ENCODE peak calls at places on chromosomes 13 and 19, in ten cellular contexts. I, B, A, V, H, C, J, R, N and G are unnamed samples.

GRCh38 chr19:17863520-17864182 is 3.9 kb downstream of the RPL18A start:
- DNase-seq in I (no peak), B (no peak), A (no peak), V (no peak), H (no peak), C (no peak), J (no peak), R (no peak), N (no peak), G (peak)

GRCh38 chr19:18789883-18790565 is 1.1 kb downstream of the COMP start:
- DNase-seq in I (no peak), B (no peak), A (peak), V (peak), H (no peak), C (no peak), J (no peak), R (no peak), N (no peak), G (peak)

GRCh38 chr19:38270587-38271167 is 6.3 kb downstream of the SPINT2 start:
- DNase-seq in I (no peak), B (peak), A (no peak), V (peak), H (no peak), C (no peak), J (no peak), R (no peak), N (no peak), G (no peak)

GRCh38 chr19:33432408-33433170 is 59.1 kb downstream of the CEBPG start:
- DNase-seq in I (no peak), B (no peak), A (no peak), V (no peak), H (peak), C (no peak), J (no peak), R (no peak), N (no peak), G (no peak)

GRCh38 chr13:105948143-105948542 is 587.3 kb downstream of the EFNB2 start:
- DNase-seq in I (no peak), B (no peak), A (no peak), V (no peak), H (no peak), C (no peak), J (no peak), R (no peak), N (no peak), G (no peak)

GRCh38 chr19:43738780-43739211 is 16.0 kb downstream of the SMG9 start:
- DNase-seq in I (no peak), B (peak), A (no peak), V (peak), H (no peak), C (peak), J (peak), R (peak), N (no peak), G (no peak)

GRCh38 chr13:66367356-66367755 is 862.8 kb downstream of the PCDH9 start:
- DNase-seq in I (no peak), B (no peak), A (no peak), V (no peak), H (no peak), C (no peak), J (no peak), R (no peak), N (no peak), G (no peak)

GRCh38 chr13:39349391-39349790 is 253.6 kb downstream of the LHFPL6 start:
- DNase-seq in I (no peak), B (no peak), A (no peak), V (no peak), H (no peak), C (no peak), J (no peak), R (no peak), N (no peak), G (no peak)

GRCh38 chr13:107743983-107744382 is 471.4 kb downstream of the LIG4 start:
- DNase-seq in I (no peak), B (peak), A (no peak), V (peak), H (no peak), C (no peak), J (peak), R (no peak), N (no peak), G (no peak)

GRCh38 chr13:45447050-45447661 is 17.6 kb upstream of the COG3 start:
- DNase-seq in I (no peak), B (no peak), A (no peak), V (no peak), H (no peak), C (peak), J (no peak), R (peak), N (no peak), G (no peak)

GRCh38 chr19:2888739-2889224 is 11.9 kb upstream of the ZNF57 start:
- DNase-seq in I (peak), B (no peak), A (peak), V (peak), H (no peak), C (no peak), J (peak), R (no peak), N (peak), G (no peak)

GRCh38 chr19:45290381-45290931 is 32.2 kb downstream of the CKM start:
- DNase-seq in I (no peak), B (no peak), A (no peak), V (no peak), H (no peak), C (no peak), J (no peak), R (no peak), N (no peak), G (no peak)

GRCh38 chr13:47546265-47546962 is 454.7 kb downstream of the SUCLA2 start:
- DNase-seq in I (no peak), B (no peak), A (no peak), V (no peak), H (no peak), C (no peak), J (no peak), R (peak), N (no peak), G (no peak)

GRCh38 chr19:37930416-37930815 is 23.4 kb downstream of the SIPA1L3 start:
- DNase-seq in I (no peak), B (peak), A (no peak), V (peak), H (no peak), C (peak), J (peak), R (no peak), N (no peak), G (no peak)

DNA sequence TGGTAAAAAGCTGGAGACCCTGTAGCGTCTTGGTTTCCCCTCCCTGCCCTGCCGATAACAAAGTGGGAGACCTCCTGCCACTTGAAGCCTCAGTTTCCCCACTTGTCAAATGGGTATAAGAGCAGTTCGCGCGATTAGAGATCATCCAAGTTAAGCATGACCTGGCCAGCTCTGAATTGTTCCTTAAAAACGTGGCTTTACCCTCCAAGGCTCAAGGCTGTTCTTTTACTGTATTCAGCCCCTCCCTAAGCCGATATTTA is 419 bp downstream of the TNPO2 start:
- DNase-seq in I (no peak), B (no peak), A (peak), V (peak), H (no peak), C (no peak), J (no peak), R (no peak), N (no peak), G (no peak)
- H3K4me3 ChIP-seq in I (peak), B (peak), A (peak), V (peak), H (peak), C (peak), J (peak), R (peak), N (peak), G (peak)

GRCh38 chr13:112069063-112069726 is 2.2 kb downstream of the SOX1 start:
- DNase-seq in I (no peak), B (no peak), A (no peak), V (no peak), H (no peak), C (no peak), J (no peak), R (no peak), N (no peak), G (no peak)
- H3K4me3 ChIP-seq in I (no peak), B (no peak), A (no peak), V (no peak), H (no peak), C (no peak), J (no peak), R (no peak), N (no peak), G (no peak)

DNA sequence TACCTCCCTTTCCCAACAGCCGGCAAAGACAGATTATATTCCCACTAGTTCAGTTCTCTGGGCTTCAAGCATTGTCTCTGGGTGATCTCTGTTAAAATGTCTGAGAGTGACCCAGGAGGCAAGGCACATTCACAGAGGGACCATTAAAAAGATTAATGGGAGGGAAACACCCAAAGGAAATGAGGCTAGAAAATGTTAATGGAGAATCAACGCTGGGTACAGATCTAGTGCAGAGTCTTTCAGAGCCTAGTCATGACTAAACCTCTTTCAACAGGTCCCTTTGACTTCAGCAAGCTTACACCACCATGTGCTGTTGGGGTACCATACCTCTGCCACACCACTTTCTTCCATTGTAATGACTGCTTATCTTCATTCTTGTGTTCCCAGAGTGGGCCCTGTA is 358.6 kb downstream of the DCT start:
- DNase-seq in I (no peak), B (no peak), A (no peak), V (no peak), H (no peak), C (no peak), J (no peak), R (no peak), N (no peak), G (no peak)
- H3K4me3 ChIP-seq in I (no peak), B (no peak), A (no peak), V (no peak), H (no peak), C (no peak), J (no peak), R (no peak), N (no peak), G (no peak)

DNA sequence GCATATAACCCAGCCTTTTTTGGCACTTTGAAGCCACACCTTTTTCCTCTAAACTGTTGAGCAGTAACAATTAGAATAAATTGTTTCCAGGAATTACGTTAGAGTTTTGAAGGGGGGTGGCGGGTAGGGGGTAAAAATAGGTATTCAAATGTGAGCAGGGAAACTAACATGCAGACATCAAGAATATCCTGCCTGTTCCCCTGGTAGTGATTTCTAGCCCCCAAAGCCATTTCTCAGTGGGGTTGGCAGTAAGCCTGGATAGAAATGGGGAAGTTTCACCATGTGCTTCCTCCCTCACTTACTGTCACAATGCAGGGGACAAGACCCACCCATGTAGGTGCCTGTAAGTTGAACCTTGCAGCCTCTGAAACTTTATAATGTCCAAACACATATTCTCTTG is 3.8 kb downstream of the DOCK9 start:
- DNase-seq in I (no peak), B (no peak), A (no peak), V (no peak), H (no peak), C (no peak), J (no peak), R (no peak), N (no peak), G (no peak)
- H3K4me3 ChIP-seq in I (no peak), B (no peak), A (no peak), V (no peak), H (no peak), C (no peak), J (no peak), R (no peak), N (peak), G (no peak)